ENCODE peak calls at places on chromosomes 7 and 10, in four cellular contexts. V, N, R and F are unnamed samples.
A peak's percentile ranks its signal among the peaks of the same experiment; 100 is the strongest.

GRCh38 chr7:123797673-123798526 is 47.1 kb upstream of the HYAL4 start:
- DNase-seq in R (peak; percentile 89), V (no peak), N (no peak), F (peak; percentile 94)

GRCh38 chr10:58464956-58465355 is 47.7 kb upstream of the BICC1 start:
- DNase-seq in V (no peak), N (no peak), R (no peak), F (no peak)

GRCh38 chr10:111446966-111447365 is 370.1 kb downstream of the ADRA2A start:
- DNase-seq in N (no peak), R (no peak), V (no peak), F (no peak)

GRCh38 chr7:53383131-53383530 is 347.7 kb downstream of the POM121L12 start:
- DNase-seq in V (no peak), N (no peak), R (no peak), F (peak; percentile 64)

GRCh38 chr7:48389977-48390376 is 218.7 kb downstream of the ABCA13 start:
- DNase-seq in R (peak; percentile 19), N (no peak), V (no peak), F (peak; percentile 47)

GRCh38 chr7:41788556-41788955 is 85.7 kb upstream of the INHBA start:
- DNase-seq in R (no peak), N (no peak), V (no peak), F (no peak)

GRCh38 chr10:124734311-124735166 is 9.6 kb downstream of the FAM53B start:
- DNase-seq in V (no peak), R (no peak), N (no peak), F (no peak)

GRCh38 chr10:97597778-97598177 is 8.3 kb downstream of the C10orf62 start:
- DNase-seq in R (no peak), N (no peak), V (no peak), F (no peak)

GRCh38 chr10:88297103-88297502 is 286.0 kb downstream of the RNLS start:
- DNase-seq in N (no peak), V (no peak), R (peak; percentile 17), F (peak; percentile 49)

GRCh38 chr10:57015595-57016303 is 654.7 kb upstream of the ZWINT start:
- DNase-seq in N (no peak), V (no peak), R (no peak), F (no peak)

GRCh38 chr10:111598433-111599059 is 521.7 kb downstream of the ADRA2A start:
- DNase-seq in R (peak; percentile 60), V (peak; percentile 7), N (peak; percentile 9), F (peak; percentile 41)

GRCh38 chr10:96747734-96748550 is 27.6 kb upstream of the PIK3AP1 start:
- DNase-seq in R (no peak), V (no peak), N (no peak), F (no peak)

GRCh38 chr7:51860305-51860704 is 543.7 kb upstream of the COBL start:
- DNase-seq in V (no peak), N (no peak), R (no peak), F (no peak)

GRCh38 chr7:34357068-34357467 is 300.9 kb upstream of the NPSR1 start:
- DNase-seq in R (peak; percentile 26), N (no peak), V (no peak), F (peak; percentile 66)

GRCh38 chr7:55255501-55256445 is 109.4 kb upstream of the LANCL2 start:
- DNase-seq in R (peak; percentile 82), N (peak; percentile 84), V (peak; percentile 50), F (peak; percentile 70)

GRCh38 chr7:149719912-149720335 is 53.5 kb downstream of the ZNF467 start:
- DNase-seq in R (no peak), N (no peak), V (no peak), F (no peak)

GRCh38 chr7:143487566-143487965 is 9.9 kb downstream of the TAS2R41 start:
- DNase-seq in N (no peak), V (no peak), R (no peak), F (peak; percentile 20)

GRCh38 chr7:34137176-34137575 is 231.8 kb downstream of the BMPER start:
- DNase-seq in N (no peak), V (no peak), R (no peak), F (no peak)

GRCh38 chr7:16811555-16811954 is 6.8 kb upstream of the AGR2 start:
- DNase-seq in N (no peak), R (peak; percentile 32), V (no peak), F (peak; percentile 82)

GRCh38 chr10:8481718-8482504 is 427.4 kb downstream of the GATA3 start:
- DNase-seq in R (no peak), N (no peak), V (no peak), F (no peak)

GRCh38 chr10:118692911-118693310 is 61.9 kb downstream of the CACUL1 start:
- DNase-seq in N (no peak), V (no peak), R (peak; percentile 84), F (peak; percentile 92)

GRCh38 chr10:122282253-122282671 is 11.2 kb downstream of the BTBD16 start:
- DNase-seq in V (no peak), N (no peak), R (peak; percentile 26), F (peak; percentile 22)

GRCh38 chr10:79203833-79204232 is 135.1 kb downstream of the ZMIZ1 start:
- DNase-seq in R (no peak), N (peak; percentile 48), V (no peak), F (no peak)

GRCh38 chr10:133134411-133135115 is 25.5 kb upstream of the KNDC1 start:
- DNase-seq in N (no peak), R (no peak), V (no peak), F (no peak)

GRCh38 chr7:15461576-15461975 is 100.2 kb downstream of the AGMO start:
- DNase-seq in V (no peak), R (peak; percentile 83), N (no peak), F (peak; percentile 79)

GRCh38 chr7:55970561-55970960 is 6.2 kb downstream of the NIPSNAP2 start:
- DNase-seq in V (no peak), N (no peak), R (no peak), F (no peak)

GRCh38 chr7:37494940-37495339 is 46.3 kb upstream of the ELMO1 start:
- DNase-seq in N (no peak), V (no peak), R (no peak), F (no peak)

GRCh38 chr10:91539930-91540329 is 92.9 kb downstream of the PPP1R3C start:
- DNase-seq in R (no peak), V (no peak), N (no peak), F (no peak)

GRCh38 chr7:151556592-151556991 is 36.9 kb upstream of the RHEB start:
- DNase-seq in N (no peak), R (no peak), V (no peak), F (no peak)

GRCh38 chr7:44309271-44310091 is 15.9 kb downstream of the CAMK2B start:
- DNase-seq in R (peak; percentile 61), V (no peak), N (peak; percentile 65), F (peak; percentile 67)

GRCh38 chr10:142371-142770 is 7.1 kb downstream of the ZMYND11 start:
- DNase-seq in V (no peak), R (no peak), N (no peak), F (no peak)

GRCh38 chr7:26156454-26157365 is 4.7 kb downstream of the NFE2L3 start:
- DNase-seq in R (peak; percentile 94), N (no peak), V (peak; percentile 50), F (peak; percentile 97)

GRCh38 chr7:129911790-129912189 is 41.0 kb downstream of the UBE2H start:
- DNase-seq in R (no peak), N (no peak), V (no peak), F (no peak)

GRCh38 chr7:159144756-159145543 is at the start of gene VIPR2:
- DNase-seq in V (no peak), R (no peak), N (peak; percentile 30), F (no peak)

GRCh38 chr7:20665096-20665495 is 49.6 kb downstream of the ABCB5 start:
- DNase-seq in R (no peak), N (no peak), V (no peak), F (peak; percentile 8)

GRCh38 chr7:4681922-4682620 is at the start of gene FOXK1:
- DNase-seq in V (peak; percentile 76), R (peak; percentile 74), N (peak; percentile 87), F (peak; percentile 67)

GRCh38 chr10:6014241-6014761 is 37.0 kb upstream of the IL15RA start:
- DNase-seq in N (no peak), R (peak; percentile 69), V (peak; percentile 38), F (peak; percentile 18)